ENCODE peak calls at places on chromosomes 16 and 17, in four cellular contexts. U is RWPE2, K is endothelial cell, E is AG10803. I is an unnamed sample.

GRCh38 chr16:89678258-89678657 is 8.2 kb upstream of the CDK10 start:
- DNase-seq in U (no peak), K (no peak), E (no peak), I (no peak)

GRCh38 chr17:44531019-44531418 is 26.3 kb upstream of the FZD2 start:
- DNase-seq in U (no peak), K (no peak), E (no peak), I (no peak)

GRCh38 chr17:28347261-28347891 is 10.0 kb downstream of the POLDIP2 start:
- DNase-seq in U (no peak), K (no peak), E (peak; percentile 94), I (no peak)

GRCh38 chr16:75237398-75238131 is 13.9 kb downstream of the BCAR1 start:
- DNase-seq in U (no peak), K (no peak), E (no peak), I (peak; percentile 80)

GRCh38 chr17:35214631-35215273 is 20.6 kb upstream of the SLC35G3 start:
- DNase-seq in U (no peak), K (no peak), E (no peak), I (no peak)

GRCh38 chr16:14452066-14452465 is 178.0 kb downstream of the PARN start:
- DNase-seq in U (no peak), K (no peak), E (peak; percentile 20), I (no peak)

GRCh38 chr17:18951941-18952842 is at the start of gene SLC5A10:
- DNase-seq in U (no peak), K (no peak), E (no peak), I (peak; percentile 55)

GRCh38 chr16:47204736-47205499 is 61.2 kb upstream of the NETO2 start:
- DNase-seq in U (no peak), K (no peak), E (no peak), I (no peak)

GRCh38 chr16:79191933-79192332 is 408.6 kb downstream of the MAF start:
- DNase-seq in U (no peak), K (no peak), E (no peak), I (no peak)

GRCh38 chr16:29710227-29711219 is 31.5 kb downstream of the QPRT start:
- DNase-seq in U (no peak), K (peak; percentile 46), E (peak; percentile 69), I (no peak)

GRCh38 chr17:74545456-74546230 is at the start of gene CD300C:
- DNase-seq in U (no peak), K (no peak), E (peak; percentile 2), I (peak; percentile 73)

GRCh38 chr16:22375117-22375962 is 921 bp upstream of the CDR2 start:
- DNase-seq in U (no peak), K (no peak), E (no peak), I (no peak)

DNA sequence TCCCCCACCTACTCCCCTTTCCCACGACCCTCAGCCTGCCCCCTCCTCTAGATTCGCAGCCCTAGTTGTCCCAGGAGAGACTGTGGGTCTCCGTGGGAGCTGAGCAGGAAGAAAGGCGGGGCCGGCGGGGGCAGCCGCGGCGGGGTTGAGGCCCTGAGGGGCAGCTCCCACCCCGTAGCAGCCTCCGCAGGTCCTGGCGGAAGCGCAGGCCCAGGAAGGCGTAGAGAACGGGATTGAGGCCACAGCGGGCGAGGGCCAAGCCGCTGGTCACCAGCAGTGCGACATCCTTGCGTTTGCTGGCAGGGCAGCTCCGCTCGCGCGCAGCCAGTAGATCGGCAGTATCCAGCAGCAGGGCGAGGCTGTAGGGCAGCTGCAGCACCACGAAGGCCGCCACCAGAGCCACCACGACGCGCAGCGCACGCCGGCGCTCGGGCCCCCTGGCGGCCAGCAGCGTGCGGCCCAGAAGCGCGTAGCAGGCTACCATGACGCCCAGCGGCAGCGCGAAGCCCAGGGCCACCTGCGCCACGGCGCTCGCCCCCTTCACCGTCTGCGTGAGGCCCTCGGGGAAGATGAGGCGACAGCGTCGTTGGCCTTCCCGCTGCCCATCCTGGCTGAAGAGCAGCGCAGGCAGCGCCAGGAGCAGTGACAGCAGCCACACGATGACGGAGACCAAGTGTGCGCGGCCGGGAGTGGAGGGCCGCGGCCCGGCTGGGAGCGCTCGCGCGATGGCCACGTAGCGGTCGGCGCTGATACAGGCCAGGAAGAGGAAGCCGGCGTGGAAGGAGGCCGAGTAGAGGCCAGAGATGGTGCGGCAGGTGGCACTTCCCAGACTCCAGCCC is 1.9 kb downstream of the CCR10 start:
- DNase-seq in U (no peak), K (peak; percentile 86), E (peak; percentile 78), I (no peak)
- TF ChIP-seq CTCF in U (peak; percentile 91), K (peak; percentile 86), E (peak; percentile 51), I (peak; percentile 93)

DNA sequence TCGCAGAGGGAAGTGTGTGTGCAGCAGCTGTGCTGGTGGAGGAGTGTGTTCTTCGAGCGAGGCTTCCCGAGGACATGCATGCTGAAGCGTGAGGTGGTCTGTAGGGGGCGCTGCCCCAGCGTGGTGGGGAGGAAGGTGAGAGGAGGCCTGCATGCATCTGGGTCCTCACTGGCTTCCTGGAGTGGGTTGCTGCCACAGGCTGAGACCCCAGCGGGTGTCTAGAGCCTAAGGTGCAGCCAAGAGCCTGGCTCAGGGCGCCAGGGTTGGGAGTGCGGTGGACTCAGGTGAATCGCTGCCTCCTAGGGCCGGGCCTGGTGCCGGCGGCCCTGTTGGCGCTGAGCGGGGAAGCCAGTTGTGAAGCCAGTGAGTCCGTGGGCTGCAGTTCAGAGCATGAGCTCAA is 7.5 kb upstream of the HSD3B7 start:
- DNase-seq in U (no peak), K (peak; percentile 66), E (no peak), I (no peak)
- TF ChIP-seq CTCF in U (no peak), K (peak; percentile 65), E (peak; percentile 24), I (peak; percentile 67)

DNA sequence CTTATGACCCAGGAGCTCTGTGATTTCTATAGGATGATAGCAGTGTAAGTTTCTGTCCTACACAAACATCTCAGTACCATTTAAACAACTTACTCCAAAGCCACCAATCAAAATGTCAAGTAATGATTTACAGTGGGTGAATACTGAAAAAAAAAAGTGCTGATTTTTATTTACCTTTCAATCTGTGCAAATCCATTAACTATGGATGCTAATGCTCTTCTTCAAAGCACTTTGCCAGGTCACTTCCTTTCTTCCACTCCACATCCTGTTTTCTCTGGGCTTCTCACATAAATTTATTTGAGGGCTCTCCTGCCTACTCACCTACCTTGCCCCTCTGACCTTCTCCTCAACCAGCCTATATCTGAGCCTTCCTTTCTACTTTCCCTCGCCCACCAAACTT is 101.6 kb downstream of the SKAP1 start:
- DNase-seq in U (no peak), K (no peak), E (no peak), I (no peak)
- TF ChIP-seq CTCF in U (no peak), K (no peak), E (no peak), I (no peak)

DNA sequence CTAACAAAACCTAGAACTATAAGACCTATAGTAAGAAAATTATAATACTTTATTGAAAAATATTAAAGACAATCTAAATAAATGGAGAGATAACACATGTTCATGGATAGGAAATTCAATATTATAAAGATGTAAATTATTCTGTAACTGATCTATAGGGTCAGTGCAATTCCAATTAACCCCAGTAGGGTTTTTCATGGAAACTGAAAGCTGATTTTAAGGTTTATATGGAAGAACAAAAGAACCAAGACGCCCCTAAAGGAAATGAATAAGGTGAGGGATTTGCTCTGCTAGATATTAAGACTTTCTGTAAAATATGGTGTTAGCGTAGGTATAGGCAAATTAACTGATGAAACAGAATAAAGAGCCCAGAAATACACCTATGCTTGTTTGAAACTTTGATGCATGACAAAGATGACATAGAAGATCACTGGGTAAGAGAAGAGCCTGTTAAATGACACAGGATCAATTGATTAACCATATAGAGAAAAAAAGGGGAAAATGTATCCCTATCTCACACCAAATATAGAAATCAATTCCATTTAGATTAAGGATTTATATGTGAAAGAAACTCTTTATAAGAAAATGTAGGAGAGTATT is 3.0 kb downstream of the ICAM2 start:
- DNase-seq in U (no peak), K (no peak), E (no peak), I (no peak)
- TF ChIP-seq CTCF in U (peak; percentile 15), K (peak; percentile 83), E (peak; percentile 36), I (peak; percentile 43)

GRCh38 chr16:66420396-66420795 is 6.7 kb upstream of the BEAN1 start:
- DNase-seq in U (no peak), K (no peak), E (no peak), I (no peak)

GRCh38 chr16:66416981-66417700 is 10.0 kb upstream of the BEAN1 start:
- DNase-seq in U (no peak), K (no peak), E (peak; percentile 82), I (no peak)

GRCh38 chr16:66419527-66419926 is 7.6 kb upstream of the BEAN1 start:
- DNase-seq in U (no peak), K (no peak), E (no peak), I (no peak)

GRCh38 chr16:66416136-66416535 is 11.0 kb upstream of the BEAN1 start:
- DNase-seq in U (no peak), K (no peak), E (peak; percentile 12), I (no peak)

GRCh38 chr16:66418165-66418962 is 8.7 kb upstream of the BEAN1 start:
- DNase-seq in U (no peak), K (no peak), E (no peak), I (no peak)
- TF ChIP-seq CTCF in U (no peak), K (no peak), E (no peak), I (no peak)

GRCh38 chr17:78032166-78032565 is 73.7 kb downstream of the TNRC6C start:
- DNase-seq in U (no peak), K (no peak), E (peak; percentile 81), I (no peak)
- TF ChIP-seq CTCF in U (no peak), K (no peak), E (peak; percentile 40), I (no peak)

GRCh38 chr17:38328620-38329019 is 15.1 kb downstream of the GPR179 start:
- DNase-seq in U (no peak), K (no peak), E (no peak), I (no peak)

GRCh38 chr17:38329808-38330730 is 13.7 kb downstream of the GPR179 start:
- DNase-seq in U (no peak), K (no peak), E (no peak), I (no peak)

GRCh38 chr17:38329284-38329683 is 14.5 kb downstream of the GPR179 start:
- DNase-seq in U (no peak), K (no peak), E (no peak), I (no peak)

GRCh38 chr17:38326996-38327792 is 16.6 kb downstream of the GPR179 start:
- DNase-seq in U (no peak), K (no peak), E (no peak), I (no peak)

GRCh38 chr17:38327936-38328335 is 15.8 kb downstream of the GPR179 start:
- DNase-seq in U (no peak), K (no peak), E (no peak), I (no peak)
- TF ChIP-seq CTCF in U (no peak), K (no peak), E (no peak), I (no peak)

DNA sequence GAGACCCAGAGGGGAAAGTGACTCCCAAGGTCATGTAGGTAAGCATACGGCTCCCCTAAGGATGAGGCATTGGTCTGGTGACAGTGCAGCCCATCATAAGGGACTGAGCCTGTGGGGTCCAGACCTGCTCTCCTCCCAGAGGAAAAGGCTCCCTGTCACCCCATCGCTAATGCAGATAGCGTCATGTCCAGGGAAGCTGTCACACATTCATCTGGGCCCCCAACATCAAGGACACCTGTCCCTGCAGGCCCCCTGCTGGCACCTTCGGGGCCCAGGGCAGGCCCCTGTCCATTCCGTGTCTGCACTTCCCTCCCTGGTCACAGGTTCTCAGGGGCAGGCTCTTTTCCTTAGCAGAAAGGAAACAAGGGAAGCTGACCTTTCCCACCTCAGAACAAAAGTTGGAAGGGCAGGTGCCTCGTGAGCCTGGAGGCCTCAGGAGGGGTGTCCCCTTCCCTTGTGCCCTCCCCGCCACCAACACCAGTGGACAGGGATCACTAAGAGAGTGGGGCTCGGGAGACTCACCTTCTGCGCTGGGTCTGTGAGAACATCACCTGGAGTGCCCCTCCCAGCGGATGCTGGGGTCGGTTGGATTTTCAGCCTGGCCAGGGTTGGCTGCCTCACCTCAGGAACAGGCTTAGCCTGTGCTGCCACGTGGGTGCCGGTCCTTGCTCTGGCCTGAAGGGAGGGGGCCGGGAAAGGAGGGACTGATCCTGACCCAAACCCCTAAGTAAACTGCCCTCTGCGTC is 17.3 kb upstream of the LASP1NB start:
- DNase-seq in U (no peak), K (no peak), E (no peak), I (peak; percentile 77)
- TF ChIP-seq CTCF in U (no peak), K (no peak), E (no peak), I (no peak)